ENCODE peak calls at places on chromosome 18, in four cellular contexts. K, R, J and V are unnamed samples.

GRCh38 chr18:57210101-57210661 is 63.3 kb downstream of the BOD1L2 start:
- DNase-seq in R (no peak), J (no peak), K (peak), V (no peak)

GRCh38 chr18:59546164-59546563 is 151.1 kb downstream of the CCBE1 start:
- DNase-seq in K (no peak), J (no peak), R (no peak), V (no peak)

GRCh38 chr18:77208969-77209368 is 40.7 kb upstream of the GALR1 start:
- DNase-seq in J (no peak), R (peak), K (peak), V (peak)

GRCh38 chr18:51196811-51197660 is 445 bp downstream of the MEX3C start:
- DNase-seq in R (no peak), K (peak), J (no peak), V (peak)

GRCh38 chr18:10138719-10139118 is 224.9 kb downstream of the VAPA start:
- DNase-seq in K (no peak), R (no peak), J (no peak), V (no peak)

GRCh38 chr18:12092398-12093229 is 1.0 kb upstream of the ANKRD62 start:
- DNase-seq in K (peak), J (peak), R (peak), V (peak)

GRCh38 chr18:54767094-54767493 is 61.2 kb upstream of the RAB27B start:
- DNase-seq in K (peak), R (no peak), J (no peak), V (no peak)

GRCh38 chr18:27413495-27414401 is 228.6 kb upstream of the CHST9 start:
- DNase-seq in K (no peak), R (no peak), J (no peak), V (no peak)

GRCh38 chr18:55607763-55608162 is 19.8 kb upstream of the TCF4 start:
- DNase-seq in R (no peak), K (no peak), J (no peak), V (no peak)

GRCh38 chr18:34632323-34632722 is 77.8 kb upstream of the DTNA start:
- DNase-seq in R (no peak), K (no peak), J (no peak), V (no peak)

GRCh38 chr18:11071300-11071699 is 78.1 kb downstream of the PIEZO2 start:
- DNase-seq in K (no peak), R (no peak), J (no peak), V (no peak)

GRCh38 chr18:59123588-59124369 is 15.9 kb upstream of the SEC11C start:
- DNase-seq in R (no peak), K (no peak), J (no peak), V (no peak)

GRCh38 chr18:80175451-80176235 is 66.6 kb downstream of the ADNP2 start:
- DNase-seq in K (no peak), R (no peak), J (no peak), V (no peak)

GRCh38 chr18:8937695-8938094 is 164.8 kb upstream of the NDUFV2 start:
- DNase-seq in R (no peak), K (no peak), J (no peak), V (no peak)

GRCh38 chr18:3254725-3255124 is 7.1 kb downstream of the MYL12A start:
- DNase-seq in K (no peak), R (no peak), J (no peak), V (no peak)

GRCh38 chr18:45519881-45520280 is 95.4 kb upstream of the SLC14A2 start:
- DNase-seq in K (no peak), R (no peak), J (no peak), V (no peak)

GRCh38 chr18:63236990-63237389 is 82.6 kb downstream of the BCL2 start:
- DNase-seq in K (no peak), R (no peak), J (no peak), V (peak)

GRCh38 chr18:58619554-58619915 is 9.4 kb downstream of the ALPK2 start:
- DNase-seq in J (no peak), R (no peak), K (no peak), V (no peak)

GRCh38 chr18:57141208-57142129 is 5.4 kb upstream of the BOD1L2 start:
- DNase-seq in K (peak), J (no peak), R (no peak), V (no peak)

GRCh38 chr18:9296233-9297006 is 38.2 kb upstream of the TWSG1 start:
- DNase-seq in J (peak), K (no peak), R (no peak), V (no peak)

GRCh38 chr18:70195852-70196434 is 9.5 kb downstream of the RTTN start:
- DNase-seq in J (peak), K (peak), R (peak), V (no peak)

GRCh38 chr18:30387401-30387800 is 655.1 kb downstream of the DSC3 start:
- DNase-seq in J (no peak), K (no peak), R (no peak), V (no peak)

GRCh38 chr18:6891788-6892187 is 162.3 kb downstream of the ARHGAP28 start:
- DNase-seq in R (no peak), J (no peak), K (no peak), V (no peak)

GRCh38 chr18:74896390-74896991 is 298.8 kb downstream of the ZNF407 start:
- DNase-seq in R (no peak), J (no peak), K (peak), V (no peak)